ENCODE peak calls at places on chromosomes 4 and X, in nine cellular contexts. M is D341Med; Q is tibial nerve; R is mesenteric fat pad; P is mesenchymal stem cell; O is mesendoderm; X is NCI-H1048; E is stimulated activated CD4-positive, alpha-beta T cell treated with anti-CD3 and anti-CD28 coated beads, Interleukin-12 subunit alpha, Interleukin-12 subunit beta, amount 100 ng/mL, for 24 hours; F is nephron progenitor cell. D is an unnamed sample.

GRCh38 chrX:118062048-118062789 is 54.4 kb downstream of the KLHL13 start:
- DNase-seq in X (no peak), E (no peak), R (no peak), Q (no peak), F (no peak), P (no peak), M (no peak), O (no peak), D (no peak)

GRCh38 chr4:7547368-7548040 is 112.8 kb upstream of the PSAPL1 start:
- DNase-seq in E (no peak), F (no peak), Q (peak; percentile 13), X (no peak), R (no peak), M (no peak), O (no peak), P (no peak), D (no peak)

GRCh38 chrX:22666441-22666840 is 333.3 kb upstream of the DDX53 start:
- DNase-seq in R (no peak), P (peak; percentile 7), X (peak; percentile 72), M (peak; percentile 41), E (no peak), Q (no peak), F (peak; percentile 21), O (peak; percentile 76), D (no peak)

GRCh38 chr4:15906024-15906443 is 32.5 kb downstream of the FGFBP1 start:
- DNase-seq in P (peak; percentile 38), X (no peak), F (no peak), O (peak; percentile 96), Q (no peak), E (no peak), R (no peak), M (peak; percentile 42), D (peak; percentile 93)

GRCh38 chr4:151165205-151166000 is 66.0 kb downstream of the RPS3A start:
- DNase-seq in F (no peak), O (no peak), Q (no peak), M (no peak), R (no peak), P (no peak), X (no peak), E (no peak), D (no peak)

GRCh38 chrX:69615323-69615722 is 590 bp upstream of the EDA start:
- DNase-seq in O (no peak), F (peak; percentile 10), R (no peak), M (no peak), Q (no peak), P (no peak), E (no peak), X (no peak), D (no peak)

GRCh38 chr4:3223986-3224748 is 24.8 kb upstream of the MSANTD1 start:
- DNase-seq in E (no peak), M (no peak), X (no peak), O (no peak), F (no peak), P (no peak), R (no peak), Q (no peak), D (no peak)

GRCh38 chr4:24937176-24937575 is 24.3 kb upstream of the CCDC149 start:
- DNase-seq in Q (no peak), F (no peak), P (no peak), E (no peak), O (no peak), R (no peak), X (no peak), M (no peak), D (no peak)

GRCh38 chrX:78527818-78528217 is 131.3 kb downstream of the RTL3 start:
- DNase-seq in O (no peak), Q (no peak), R (no peak), X (no peak), P (no peak), E (no peak), F (no peak), M (no peak), D (no peak)

GRCh38 chr4:154588198-154588597 is 2.3 kb downstream of the FGA start:
- DNase-seq in O (no peak), Q (no peak), M (no peak), R (no peak), E (no peak), X (no peak), F (no peak), P (no peak), D (no peak)